ENCODE peak calls at places on chromosomes 4 and X, in six cellular contexts. R is T-helper 17 cell, K is brain microvascular endothelial cell, S is tibial artery, W is KBM-7, V is upper lobe of right lung. A is an unnamed sample.
A peak's percentile ranks its signal among the peaks of the same experiment; 100 is the strongest.

GRCh38 chr4:99366491-99366890 is 13.9 kb upstream of the ADH1C start:
- DNase-seq in R (no peak), K (no peak), S (no peak), W (no peak), V (no peak), A (no peak)

GRCh38 chrX:149469406-149469805 is 35.7 kb downstream of the IDS start:
- DNase-seq in R (no peak), K (no peak), S (no peak), W (no peak), V (no peak), A (no peak)

GRCh38 chrX:86047174-86047991 is at the start of gene CHM:
- DNase-seq in R (peak; percentile 27), K (peak; percentile 81), S (peak; percentile 67), W (peak; percentile 92), V (peak; percentile 64), A (no peak)

GRCh38 chrX:44954562-44954961 is 81.6 kb downstream of the KDM6A start:
- DNase-seq in R (no peak), K (no peak), S (no peak), W (no peak), V (no peak), A (no peak)

GRCh38 chr4:87353592-87353991 is 30.9 kb upstream of the HSD17B13 start:
- DNase-seq in R (no peak), K (peak; percentile 37), S (peak; percentile 76), W (peak; percentile 41), V (no peak), A (no peak)

GRCh38 chr4:147787204-147787603 is 55.3 kb downstream of the ARHGAP10 start:
- DNase-seq in R (no peak), K (peak; percentile 53), S (no peak), W (no peak), V (no peak), A (no peak)

GRCh38 chr4:30722092-30722915 is 2.1 kb downstream of the PCDH7 start:
- DNase-seq in R (no peak), K (no peak), S (peak; percentile 66), W (no peak), V (no peak), A (no peak)

GRCh38 chr4:17448689-17449088 is 63.2 kb downstream of the QDPR start:
- DNase-seq in R (no peak), K (peak; percentile 62), S (no peak), W (no peak), V (no peak), A (no peak)

GRCh38 chr4:184100297-184100885 is 117.3 kb downstream of the ENPP6 start:
- DNase-seq in R (no peak), K (peak; percentile 5), S (no peak), W (no peak), V (peak; percentile 88), A (no peak)

GRCh38 chr4:128310266-128310697 is 22.7 kb upstream of the PGRMC2 start:
- DNase-seq in R (no peak), K (no peak), S (no peak), W (no peak), V (no peak), A (no peak)

GRCh38 chr4:1731180-1731579 is 9.9 kb downstream of the TACC3 start:
- DNase-seq in R (no peak), K (no peak), S (no peak), W (no peak), V (no peak), A (no peak)

GRCh38 chrX:140710710-140711109 is 1.2 kb downstream of the LINC00632 start:
- DNase-seq in R (no peak), K (peak; percentile 30), S (no peak), W (no peak), V (no peak), A (no peak)

GRCh38 chr4:27811928-27812327 is 951.3 kb downstream of the STIM2 start:
- DNase-seq in R (no peak), K (no peak), S (no peak), W (no peak), V (no peak), A (no peak)

GRCh38 chrX:39725928-39726619 is 371.7 kb downstream of the BCOR start:
- DNase-seq in R (no peak), K (peak; percentile 51), S (no peak), W (peak; percentile 76), V (no peak), A (no peak)

A was measured in GF-D8.